ENCODE peak calls at places on chromosome 5, in seven cellular contexts. Q is ovary, U is H1, E is sigmoid colon, F is stomach, X is HepG2, S is tibial nerve. J is an unnamed sample.

GRCh38 chr5:121863753-121864152 is 12.1 kb downstream of the FTMT start:
- DNase-seq in Q (no peak), U (no peak), E (no peak), F (no peak), X (no peak), S (no peak), J (no peak)

GRCh38 chr5:99320461-99320860 is 391.7 kb upstream of the CHD1 start:
- DNase-seq in Q (no peak), U (no peak), E (no peak), F (peak; percentile 31), X (no peak), S (no peak), J (no peak)

GRCh38 chr5:40991168-40991980 is 79.8 kb downstream of the MROH2B start:
- DNase-seq in Q (peak; percentile 68), U (no peak), E (peak; percentile 87), F (peak; percentile 52), X (peak; percentile 94), S (peak; percentile 88), J (no peak)

GRCh38 chr5:911601-912000 is 18.9 kb downstream of the TRIP13 start:
- DNase-seq in Q (no peak), U (no peak), E (no peak), F (no peak), X (no peak), S (no peak), J (no peak)

GRCh38 chr5:123754903-123755302 is 242.9 kb downstream of the CSNK1G3 start:
- DNase-seq in Q (no peak), U (no peak), E (no peak), F (no peak), X (no peak), S (no peak), J (no peak)

GRCh38 chr5:2738700-2739359 is 12.6 kb downstream of the IRX2 start:
- DNase-seq in Q (no peak), U (no peak), E (no peak), F (no peak), X (no peak), S (no peak), J (peak; percentile 66)

GRCh38 chr5:135387629-135387960 is 11.4 kb downstream of the MACROH2A1 start:
- DNase-seq in Q (no peak), U (no peak), E (no peak), F (no peak), X (no peak), S (no peak), J (no peak)

GRCh38 chr5:155833282-155833681 is 493.7 kb upstream of the SGCD start:
- DNase-seq in Q (no peak), U (no peak), E (no peak), F (no peak), X (no peak), S (no peak), J (no peak)

GRCh38 chr5:173753307-173754168 is 134.6 kb upstream of the CPEB4 start:
- DNase-seq in Q (no peak), U (peak; percentile 25), E (no peak), F (no peak), X (peak; percentile 82), S (no peak), J (no peak)

DNA sequence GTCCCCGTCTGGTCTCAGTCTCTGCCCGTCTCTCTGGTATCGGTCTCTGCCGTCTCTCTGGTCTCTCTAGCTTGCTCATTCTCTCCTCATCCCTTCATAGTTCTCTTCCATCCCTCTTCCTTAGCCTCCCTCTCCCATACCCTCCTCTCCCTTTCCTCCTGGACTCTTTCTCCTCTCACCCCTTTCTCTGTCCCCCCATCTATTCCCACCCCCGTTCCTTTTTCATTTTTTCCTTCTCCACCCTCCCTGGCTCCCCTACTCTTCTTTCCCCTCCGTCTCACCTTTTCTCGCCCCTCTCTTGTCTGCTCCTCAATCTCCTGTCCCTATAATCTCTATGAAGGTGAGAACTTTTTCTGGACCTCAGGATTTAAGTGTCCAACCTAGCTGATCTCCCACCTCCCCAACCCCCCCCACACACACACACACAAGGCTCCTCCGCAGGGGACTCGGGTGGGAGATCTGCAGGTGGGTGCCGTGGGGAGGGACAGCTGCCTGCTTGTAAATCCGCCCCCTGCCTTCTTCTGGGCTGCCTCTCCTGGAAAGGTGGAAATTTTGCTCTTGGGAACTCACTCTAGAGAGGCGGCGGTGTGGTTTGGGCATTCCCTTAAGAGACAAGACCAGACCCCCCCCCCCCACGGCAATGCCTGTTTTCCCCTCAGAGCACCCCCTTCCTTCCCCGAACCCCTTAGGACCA is 953 bp downstream of the UBE2QL1 start:
- DNase-seq in Q (no peak), U (no peak), E (no peak), F (no peak), X (no peak), S (no peak), J (no peak)
- H3K27me3 ChIP-seq in Q (peaks cover 5% of the 10 kb centered on the region), U (peaks cover 58% of the 10 kb centered on the region), E (no peaks in the 10 kb centered on the region), F (no peaks in the 10 kb centered on the region), X (peaks cover 39% of the 10 kb centered on the region), S (no peaks in the 10 kb centered on the region), J (peaks cover 30% of the 10 kb centered on the region)

DNA sequence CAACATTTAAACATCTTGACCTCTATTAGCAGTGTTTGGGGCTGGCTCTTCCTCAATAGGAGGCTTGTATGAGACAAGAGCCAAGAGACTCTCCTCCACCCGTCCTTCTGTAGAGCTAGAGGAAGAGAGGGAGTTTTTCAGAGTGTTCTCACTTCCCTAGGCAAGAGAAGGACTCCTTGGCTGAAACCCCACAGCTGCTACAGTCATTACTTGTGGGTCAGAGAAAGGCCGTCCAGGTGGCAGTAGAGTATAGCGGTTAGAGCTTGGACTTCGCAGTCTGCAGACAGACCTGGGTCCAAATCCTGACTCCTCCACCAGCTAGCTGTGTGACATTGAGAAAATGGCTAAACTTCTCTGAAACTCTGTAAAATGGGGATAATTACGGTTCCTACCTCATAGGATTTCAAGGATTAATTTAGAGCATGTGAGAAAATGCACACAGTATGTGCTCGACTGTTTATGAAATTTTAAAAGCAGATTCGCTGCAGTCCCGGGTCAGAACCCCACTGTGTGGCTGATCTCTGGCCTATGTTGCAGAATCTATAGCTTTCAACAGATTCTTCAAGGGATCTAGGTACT is 80.8 kb upstream of the ARAP3 start:
- DNase-seq in Q (no peak), U (no peak), E (no peak), F (no peak), X (no peak), S (no peak), J (no peak)
- TF ChIP-seq CTCF in Q (no peak), U (peak; percentile 18), E (no peak), F (no peak), X (no peak), S (no peak), J (no peak)

GRCh38 chr5:76775921-76776320 is 42.9 kb upstream of the F2RL1 start:
- DNase-seq in Q (no peak), U (no peak), E (no peak), F (no peak), X (no peak), S (no peak), J (peak; percentile 43)

GRCh38 chr5:76766746-76767145 is 50.8 kb downstream of the F2R start:
- DNase-seq in Q (no peak), U (no peak), E (no peak), F (no peak), X (no peak), S (no peak), J (no peak)

DNA sequence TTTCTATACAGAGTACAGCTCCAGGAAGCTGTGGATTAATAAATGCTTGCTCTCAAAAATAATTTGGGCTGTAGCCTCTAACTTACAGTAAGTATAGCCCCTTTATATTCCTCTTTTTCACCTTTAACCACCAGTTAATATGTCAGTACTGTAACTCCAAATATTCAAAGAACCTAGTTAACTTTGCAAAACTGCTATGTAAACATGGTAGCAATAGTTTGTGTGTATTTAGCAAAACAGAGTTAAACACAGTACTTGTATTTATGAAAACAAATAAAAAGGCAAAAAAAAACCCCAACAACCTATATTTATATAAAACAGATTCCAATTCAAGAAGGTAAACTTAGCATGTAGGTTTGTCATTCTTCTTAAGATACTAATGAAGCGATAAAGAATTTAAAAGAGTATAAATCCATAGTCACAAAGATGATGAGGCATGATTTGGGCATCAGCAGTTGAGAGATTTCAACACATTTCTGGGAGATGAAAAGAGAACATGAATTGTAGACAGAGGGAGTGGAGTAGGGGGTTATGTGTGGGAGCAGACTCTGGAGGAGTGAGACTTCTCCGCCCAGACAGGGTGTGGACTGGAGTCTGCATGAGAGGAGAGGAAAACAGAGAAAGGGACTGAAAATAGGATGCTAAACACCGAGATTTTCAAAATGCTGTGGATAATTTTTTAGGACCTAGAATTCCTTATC is 47.0 kb upstream of the F2RL1 start:
- DNase-seq in Q (no peak), U (no peak), E (no peak), F (no peak), X (no peak), S (no peak), J (no peak)
- TF ChIP-seq EP300 in Q (no peak), U (no peak), E (no peak), F (no peak), X (no peak), S (no peak), J (no peak)

DNA sequence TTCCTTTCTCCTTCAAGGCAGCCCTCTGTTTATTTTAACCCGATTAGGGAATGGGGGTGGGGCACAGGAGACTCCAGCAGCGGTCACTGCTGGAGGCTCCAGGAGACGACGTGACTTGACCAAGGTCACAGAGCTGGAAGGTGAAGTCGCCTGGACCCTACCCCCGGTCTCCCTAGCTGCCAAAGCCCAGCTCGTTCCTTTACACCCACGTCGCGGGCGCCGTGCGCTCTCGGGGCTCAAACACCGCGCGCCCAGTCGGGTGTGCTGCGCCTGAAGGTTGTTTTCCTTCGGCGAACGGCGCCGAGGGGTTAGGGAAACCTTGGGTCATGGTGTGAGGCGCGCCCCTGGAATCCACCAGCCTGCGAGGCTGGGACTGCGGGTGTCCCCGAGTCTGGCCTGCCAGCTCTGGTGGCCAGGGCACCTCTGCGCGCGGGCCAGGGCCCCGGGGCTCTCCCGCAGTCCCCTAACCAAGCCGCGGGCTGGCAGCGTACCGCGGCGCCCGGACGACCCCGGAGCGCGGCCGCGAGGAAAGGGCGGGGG is 745 bp upstream of the UNC5A start:
- DNase-seq in Q (no peak), U (no peak), E (no peak), F (no peak), X (no peak), S (no peak), J (no peak)
- H3K27me3 ChIP-seq in Q (no peaks in the 10 kb centered on the region), U (peaks cover 45% of the 10 kb centered on the region), E (peaks cover 36% of the 10 kb centered on the region), F (peaks cover 24% of the 10 kb centered on the region), X (peaks cover 53% of the 10 kb centered on the region), S (no peaks in the 10 kb centered on the region), J (peaks cover 92% of the 10 kb centered on the region)

GRCh38 chr5:151004499-151004898 is 15.9 kb upstream of the GPX3 start:
- DNase-seq in Q (no peak), U (no peak), E (no peak), F (no peak), X (peak; percentile 75), S (no peak), J (no peak)

GRCh38 chr5:151001436-151001835 is 19.0 kb upstream of the GPX3 start:
- DNase-seq in Q (no peak), U (no peak), E (no peak), F (no peak), X (no peak), S (no peak), J (no peak)

GRCh38 chr5:151003503-151003860 is 16.9 kb upstream of the GPX3 start:
- DNase-seq in Q (no peak), U (no peak), E (no peak), F (no peak), X (no peak), S (no peak), J (no peak)

GRCh38 chr5:151002681-151003502 is 17.5 kb upstream of the GPX3 start:
- DNase-seq in Q (no peak), U (no peak), E (no peak), F (no peak), X (no peak), S (no peak), J (no peak)

DNA sequence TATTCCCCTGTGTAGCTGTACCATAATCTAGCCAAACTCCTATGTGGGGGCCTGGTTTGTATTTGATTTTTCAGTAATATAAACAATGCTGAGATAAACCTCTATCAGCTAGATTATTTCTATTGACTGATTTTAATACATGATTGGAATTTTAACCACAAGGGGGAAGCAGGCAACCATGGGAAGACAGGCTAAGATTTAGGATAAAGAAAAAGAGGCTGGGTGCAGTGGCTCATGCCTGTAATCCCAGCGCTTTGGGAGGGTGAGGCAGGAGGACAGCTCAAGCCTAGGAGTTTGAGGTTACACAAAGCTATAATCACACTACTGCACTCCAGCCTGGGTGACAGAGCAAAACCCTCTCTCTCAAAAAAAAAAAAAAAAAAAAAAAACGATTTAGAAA is 18.1 kb upstream of the GPX3 start:
- DNase-seq in Q (no peak), U (no peak), E (no peak), F (no peak), X (peak; percentile 58), S (no peak), J (no peak)
- TF ChIP-seq CTCF in Q (peak; percentile 85), U (peak; percentile 37), E (peak; percentile 47), F (peak; percentile 33), X (peak; percentile 71), S (peak; percentile 68), J (no peak)